ENCODE peak calls at places on chromosomes 13 and 19, in six cellular contexts. Y is mucosa of descending colon, D is pancreas, M is right atrium auricular region, I is transverse colon, R is fibroblast of lung. G is an unnamed sample. For H3K4me1, the result is how much of the 10 kb centered on the place peaks cover.

GRCh38 chr13:85405316-85405897 is 393.8 kb downstream of the SLITRK6 start:
- DNase-seq in I (no peak), Y (no peak), M (no peak), R (no peak), D (no peak), G (no peak)

GRCh38 chr19:29006057-29006735 is 206.8 kb downstream of the UQCRFS1 start:
- DNase-seq in M (no peak), Y (no peak), D (no peak), R (no peak), I (no peak), G (no peak)

GRCh38 chr19:52176574-52176973 is 5.2 kb upstream of the ZNF836 start:
- DNase-seq in M (no peak), I (no peak), Y (no peak), D (no peak), R (no peak), G (no peak)

GRCh38 chr13:106112191-106112590 is 423.3 kb downstream of the EFNB2 start:
- DNase-seq in Y (no peak), R (no peak), M (no peak), D (no peak), I (no peak), G (no peak)

GRCh38 chr13:111387945-111388600 is 67.6 kb downstream of the TEX29 start:
- DNase-seq in R (no peak), D (no peak), I (no peak), M (no peak), Y (no peak), G (no peak)

GRCh38 chr13:75566658-75567057 is 17.1 kb downstream of the UCHL3 start:
- DNase-seq in R (peak), Y (no peak), I (no peak), D (no peak), M (no peak), G (no peak)

GRCh38 chr19:14795078-14795721 is 16.8 kb upstream of the ADGRE2 start:
- DNase-seq in I (no peak), M (peak), Y (no peak), R (no peak), D (no peak), G (no peak)

GRCh38 chr13:77533875-77534788 is 1.4 kb upstream of the SCEL start:
- DNase-seq in D (no peak), R (peak), M (no peak), Y (no peak), I (no peak), G (no peak)

GRCh38 chr13:20924758-20925394 is 22.3 kb upstream of the XPO4 start:
- DNase-seq in R (peak), Y (no peak), D (peak), I (peak), M (peak), G (peak)

GRCh38 chr13:75986818-75987217 is 350.7 kb downstream of the LMO7 start:
- DNase-seq in D (no peak), M (no peak), R (no peak), I (no peak), Y (no peak), G (no peak)

GRCh38 chr19:1468274-1469199 is 10.5 kb downstream of the C19orf25 start:
- DNase-seq in R (no peak), D (no peak), I (no peak), Y (no peak), M (no peak), G (no peak)

GRCh38 chr13:40665754-40666057 is 735 bp downstream of the FOXO1 start:
- DNase-seq in R (peak), Y (no peak), I (no peak), M (no peak), D (no peak), G (peak)

GRCh38 chr19:42540071-42540553 is 11.8 kb upstream of the CEACAM1 start:
- DNase-seq in R (peak), I (no peak), D (no peak), M (no peak), Y (peak), G (no peak)

GRCh38 chr13:111043575-111043982 is 71.5 kb upstream of the ARHGEF7 start:
- DNase-seq in R (no peak), I (no peak), D (no peak), Y (no peak), M (peak), G (peak)

GRCh38 chr13:75645141-75645540 is 9.0 kb downstream of the LMO7 start:
- DNase-seq in D (no peak), M (no peak), Y (no peak), I (no peak), R (no peak), G (no peak)

GRCh38 chr13:43307921-43308433 is 284.6 kb downstream of the DNAJC15 start:
- DNase-seq in M (peak), Y (peak), R (peak), D (peak), I (peak), G (peak)

GRCh38 chr13:21528616-21529015 is 69.5 kb upstream of the ZDHHC20 start:
- DNase-seq in I (no peak), M (no peak), R (peak), Y (no peak), D (no peak), G (no peak)

GRCh38 chr13:78993792-78994191 is 334.8 kb upstream of the OBI1 start:
- DNase-seq in R (no peak), Y (no peak), M (no peak), D (no peak), I (no peak), G (no peak)

GRCh38 chr13:99258210-99258860 is at the start of gene GPR18:
- DNase-seq in R (no peak), Y (no peak), I (no peak), M (no peak), D (no peak), G (no peak)

GRCh38 chr13:99257291-99257690 is 888 bp downstream of the GPR18 start:
- DNase-seq in Y (no peak), M (no peak), R (no peak), I (no peak), D (no peak), G (no peak)

GRCh38 chr13:99261040-99261439 is 2.9 kb upstream of the GPR18 start:
- DNase-seq in R (no peak), M (no peak), I (no peak), D (no peak), Y (no peak), G (peak)

GRCh38 chr13:99260216-99260615 is 2.0 kb upstream of the GPR18 start:
- DNase-seq in D (no peak), M (no peak), R (peak), I (no peak), Y (no peak), G (no peak)

GRCh38 chr13:99258946-99259345 is 767 bp upstream of the GPR18 start:
- DNase-seq in I (no peak), Y (no peak), R (no peak), D (no peak), M (no peak), G (no peak)
- H3K4me1 ChIP-seq in I (under half), Y (under half), R (under half), D (under half), M (under half), G (under half)

GRCh38 chr13:113350065-113350937 is 13.6 kb downstream of the GRTP1 start:
- DNase-seq in Y (no peak), D (no peak), M (no peak), I (no peak), R (no peak), G (no peak)
- TF ChIP-seq CTCF in Y (no peak), D (no peak), M (no peak), I (no peak), R (no peak), G (peak)

GRCh38 chr19:30871979-30872378 is 477.3 kb downstream of the TSHZ3 start:
- DNase-seq in D (no peak), Y (no peak), M (no peak), R (no peak), I (no peak), G (no peak)
- H3K4me1 ChIP-seq in D (under half), Y (under half), M (under half), R (under half), I (under half), G (under half)

DNA sequence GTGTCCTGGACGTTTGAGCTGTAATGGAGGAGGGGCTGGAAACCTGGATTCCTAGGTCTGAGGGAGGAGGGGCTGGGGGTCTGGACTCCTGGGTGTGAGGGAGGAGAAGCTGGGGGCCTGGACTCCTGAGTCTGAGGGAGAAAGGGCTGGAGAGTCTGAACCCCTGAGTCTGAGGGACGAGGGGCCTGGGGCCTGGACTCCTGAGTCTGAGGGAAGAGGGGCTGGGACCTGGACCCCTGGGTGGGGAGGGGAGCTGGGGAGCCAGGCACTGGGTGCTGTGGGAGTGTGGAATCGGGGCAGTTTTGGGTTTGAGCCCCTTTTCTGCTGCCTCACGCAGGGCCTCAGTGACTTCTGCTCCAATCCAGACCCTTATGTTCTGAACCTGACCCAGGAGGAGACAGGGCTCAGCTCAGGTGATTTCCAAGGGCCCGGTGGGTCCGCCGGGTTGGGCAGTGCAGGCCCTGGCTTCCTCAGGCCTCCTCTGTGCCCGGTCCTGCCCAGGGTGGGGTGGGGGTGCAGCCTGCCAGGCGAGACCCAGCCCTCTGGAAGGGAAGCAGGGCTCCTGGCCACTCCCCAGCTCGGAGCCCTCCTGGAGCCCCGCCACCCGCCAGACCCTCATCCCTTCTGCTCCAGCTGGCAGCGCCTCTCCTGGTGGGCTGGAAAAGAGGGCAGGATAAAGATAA is 14.4 kb downstream of the TTYH1 start:
- DNase-seq in D (no peak), M (no peak), Y (no peak), I (no peak), R (no peak), G (no peak)
- TF ChIP-seq CTCF in D (no peak), M (no peak), Y (no peak), I (no peak), R (no peak), G (no peak)

DNA sequence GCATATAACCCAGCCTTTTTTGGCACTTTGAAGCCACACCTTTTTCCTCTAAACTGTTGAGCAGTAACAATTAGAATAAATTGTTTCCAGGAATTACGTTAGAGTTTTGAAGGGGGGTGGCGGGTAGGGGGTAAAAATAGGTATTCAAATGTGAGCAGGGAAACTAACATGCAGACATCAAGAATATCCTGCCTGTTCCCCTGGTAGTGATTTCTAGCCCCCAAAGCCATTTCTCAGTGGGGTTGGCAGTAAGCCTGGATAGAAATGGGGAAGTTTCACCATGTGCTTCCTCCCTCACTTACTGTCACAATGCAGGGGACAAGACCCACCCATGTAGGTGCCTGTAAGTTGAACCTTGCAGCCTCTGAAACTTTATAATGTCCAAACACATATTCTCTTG is 3.8 kb downstream of the DOCK9 start:
- DNase-seq in I (no peak), D (no peak), Y (no peak), R (no peak), M (no peak), G (no peak)
- H3K4me1 ChIP-seq in I (under half), D (under half), Y (under half), R (under half), M (half or more), G (under half)

DNA sequence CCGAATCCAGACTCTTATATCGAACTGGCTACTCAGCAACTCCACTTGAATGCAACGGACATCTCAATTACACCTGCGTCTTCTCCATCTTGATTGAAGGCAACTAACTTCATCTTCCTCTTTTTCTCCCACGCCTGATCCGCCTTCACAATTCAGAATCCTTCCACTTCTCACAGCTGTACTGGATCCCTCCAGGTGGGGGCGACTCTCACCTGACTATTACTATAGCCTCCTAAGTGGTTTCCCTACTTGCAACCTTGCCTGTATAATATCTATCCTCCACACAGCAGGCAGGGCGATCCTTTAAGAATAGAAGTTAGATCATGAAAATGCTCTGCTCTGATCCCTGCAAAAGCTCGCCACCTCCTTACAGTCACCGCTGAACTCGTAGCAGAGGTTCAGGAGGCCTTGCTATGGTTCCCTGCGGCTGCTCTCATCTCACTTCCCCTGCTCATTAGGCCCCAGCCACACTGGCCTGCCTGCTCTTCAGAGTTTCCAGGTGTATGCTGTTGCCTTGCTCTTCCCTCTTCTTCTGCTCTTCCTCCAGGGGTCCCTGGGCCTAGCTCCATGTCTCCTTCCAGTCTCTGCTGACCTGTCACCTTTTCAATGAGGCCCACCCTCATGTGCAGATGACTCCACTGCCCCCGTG is 31.9 kb downstream of the RFXAP start:
- DNase-seq in M (no peak), D (no peak), R (no peak), I (peak), Y (no peak), G (peak)
- TF ChIP-seq CTCF in M (no peak), D (no peak), R (peak), I (no peak), Y (no peak), G (peak)

GRCh38 chr13:32045963-32046785 is 14.6 kb downstream of the FRY start:
- DNase-seq in D (no peak), R (peak), I (no peak), Y (no peak), M (no peak), G (no peak)
- H3K4me1 ChIP-seq in D (under half), R (under half), I (under half), Y (under half), M (under half), G (under half)

DNA sequence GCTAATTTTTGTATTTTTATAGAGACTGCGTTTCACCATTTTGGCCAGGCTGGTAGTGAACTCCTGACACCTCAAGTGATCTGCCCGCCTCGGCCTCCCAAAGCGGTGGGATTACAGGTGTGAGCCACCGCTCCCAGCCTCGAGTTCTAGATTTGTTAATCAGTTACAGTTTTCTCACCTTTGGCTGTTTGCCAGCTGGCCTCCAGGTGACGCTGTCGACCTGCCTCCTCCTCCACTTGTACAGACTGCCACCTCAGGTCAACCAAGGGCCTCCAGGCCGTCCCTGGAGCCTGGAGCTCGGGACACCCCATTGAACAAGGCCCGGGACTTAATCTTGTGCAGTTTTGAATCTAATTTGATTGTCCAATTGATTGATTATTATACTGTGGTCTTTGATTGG is 45.5 kb downstream of the IER2 start:
- DNase-seq in Y (peak), D (peak), R (no peak), M (no peak), I (peak), G (no peak)
- TF ChIP-seq CTCF in Y (no peak), D (no peak), R (no peak), M (no peak), I (no peak), G (no peak)

GRCh38 chr19:12162882-12163806 is at the start of gene ZNF136:
- DNase-seq in R (peak), Y (peak), D (peak), M (peak), I (peak), G (peak)
- H3K4me1 ChIP-seq in R (under half), Y (under half), D (under half), M (under half), I (under half), G (under half)

G was measured in BE2C.